ENCODE peak calls at places on chromosome 6, in four cellular contexts. T is IMR-90, V is KBM-7, C is non-pigmented ciliary epithelial cell. W is an unnamed sample.

GRCh38 chr6:90463359-90463758 is 123.5 kb downstream of the MAP3K7 start:
- DNase-seq in T (no peak), V (no peak), C (no peak), W (no peak)

GRCh38 chr6:105991561-105992314 is 94.4 kb upstream of the PRDM1 start:
- DNase-seq in T (no peak), V (peak), C (no peak), W (no peak)

GRCh38 chr6:169316651-169317050 is 63.0 kb upstream of the THBS2 start:
- DNase-seq in T (no peak), V (no peak), C (no peak), W (no peak)

GRCh38 chr6:34671801-34672656 is 24.5 kb downstream of the ILRUN start:
- DNase-seq in T (peak), V (no peak), C (no peak), W (peak)

GRCh38 chr6:151063339-151063738 is 176.4 kb upstream of the AKAP12 start:
- DNase-seq in T (peak), V (no peak), C (no peak), W (no peak)

GRCh38 chr6:95802978-95803377 is 212.8 kb upstream of the FUT9 start:
- DNase-seq in T (no peak), V (no peak), C (no peak), W (no peak)

GRCh38 chr6:34684919-34685318 is 11.6 kb downstream of the ILRUN start:
- DNase-seq in T (no peak), V (no peak), C (no peak), W (no peak)

GRCh38 chr6:10763006-10763405 is 15.4 kb downstream of the TMEM14B start:
- DNase-seq in T (peak), V (no peak), C (no peak), W (no peak)

GRCh38 chr6:137938770-137939379 is 71.8 kb downstream of the TNFAIP3 start:
- DNase-seq in T (no peak), V (no peak), C (no peak), W (no peak)

GRCh38 chr6:116393430-116393829 is 22.7 kb downstream of the DSE start:
- DNase-seq in T (no peak), V (no peak), C (no peak), W (peak)

GRCh38 chr6:9025796-9026195 is 590.5 kb upstream of the SLC35B3 start:
- DNase-seq in T (no peak), V (no peak), C (no peak), W (no peak)

GRCh38 chr6:105810105-105810921 is 275.8 kb upstream of the PRDM1 start:
- DNase-seq in T (peak), V (peak), C (peak), W (peak)

GRCh38 chr6:55496201-55496600 is 82.8 kb downstream of the HMGCLL1 start:
- DNase-seq in T (no peak), V (no peak), C (no peak), W (no peak)

GRCh38 chr6:167096991-167097390 is 25.9 kb upstream of the CCR6 start:
- DNase-seq in T (no peak), V (no peak), C (no peak), W (no peak)

GRCh38 chr6:34829137-34829536 is 37.3 kb downstream of the BLTP3A start:
- DNase-seq in T (no peak), V (no peak), C (no peak), W (no peak)

GRCh38 chr6:54861846-54862616 is 15.5 kb downstream of the FAM83B start:
- DNase-seq in T (no peak), V (no peak), C (no peak), W (no peak)

GRCh38 chr6:88725111-88725711 is 238.2 kb downstream of the RNGTT start:
- DNase-seq in T (peak), V (no peak), C (peak), W (no peak)

GRCh38 chr6:11414564-11414963 is 123.0 kb upstream of the TMEM170B start:
- DNase-seq in T (no peak), V (no peak), C (no peak), W (no peak)

GRCh38 chr6:145294942-145295341 is 440.4 kb downstream of the EPM2A start:
- DNase-seq in T (no peak), V (no peak), C (no peak), W (no peak)

GRCh38 chr6:148455674-148456559 is 113.3 kb downstream of the SASH1 start:
- DNase-seq in T (no peak), V (no peak), C (no peak), W (no peak)

GRCh38 chr6:82711105-82711829 is 347.6 kb downstream of the TPBG start:
- DNase-seq in T (no peak), V (no peak), C (no peak), W (no peak)

GRCh38 chr6:125665415-125665814 is 84.0 kb upstream of the HEY2 start:
- DNase-seq in T (no peak), V (no peak), C (no peak), W (no peak)